ENCODE peak calls at places on chromosomes 7 and 10, in six cellular contexts. One of them, this sample, is unnamed.

GRCh38 chr7:27295236-27295635 is 52.6 kb downstream of the EVX1 start:
- DNase-seq in GM12891: no peak
- DNase-seq in GM12878: no peak
- DNase-seq in HepG2: no peak
- DNase-seq in H1: no peak
- DNase-seq in K562: no peak
- DNase-seq in this sample: no peak

GRCh38 chr10:74786126-74786525 is 40.3 kb upstream of the KAT6B start:
- DNase-seq in GM12891: no peak
- DNase-seq in GM12878: no peak
- DNase-seq in HepG2: no peak
- DNase-seq in H1: no peak
- DNase-seq in K562: no peak
- DNase-seq in this sample: no peak

GRCh38 chr10:133334495-133335237 is 2.0 kb downstream of the CALY start:
- DNase-seq in GM12891: no peak
- DNase-seq in GM12878: no peak
- DNase-seq in HepG2: no peak
- DNase-seq in H1: peak
- DNase-seq in K562: no peak
- DNase-seq in this sample: no peak

GRCh38 chr10:110779489-110779888 is 92.2 kb upstream of the PDCD4 start:
- DNase-seq in GM12891: no peak
- DNase-seq in GM12878: no peak
- DNase-seq in HepG2: no peak
- DNase-seq in H1: no peak
- DNase-seq in K562: no peak
- DNase-seq in this sample: no peak

GRCh38 chr7:116670409-116671036 is 1.5 kb upstream of the MET start:
- DNase-seq in GM12891: no peak
- DNase-seq in GM12878: no peak
- DNase-seq in HepG2: peak
- DNase-seq in H1: no peak
- DNase-seq in K562: no peak
- DNase-seq in this sample: no peak

GRCh38 chr7:97016392-97017196 is 8.0 kb downstream of the DLX5 start:
- DNase-seq in GM12891: no peak
- DNase-seq in GM12878: no peak
- DNase-seq in HepG2: peak
- DNase-seq in H1: peak
- DNase-seq in K562: no peak
- DNase-seq in this sample: no peak

GRCh38 chr7:29510028-29510427 is 53.6 kb upstream of the PRR15 start:
- DNase-seq in GM12891: no peak
- DNase-seq in GM12878: no peak
- DNase-seq in HepG2: no peak
- DNase-seq in H1: no peak
- DNase-seq in K562: no peak
- DNase-seq in this sample: no peak

GRCh38 chr7:100080895-100081534 is 508 bp downstream of the ZNF3 start:
- DNase-seq in GM12891: no peak
- DNase-seq in GM12878: no peak
- DNase-seq in HepG2: peak
- DNase-seq in H1: no peak
- DNase-seq in K562: no peak
- DNase-seq in this sample: no peak

GRCh38 chr10:24681476-24682088 is 42.1 kb downstream of the ARHGAP21 start:
- DNase-seq in GM12891: no peak
- DNase-seq in GM12878: no peak
- DNase-seq in HepG2: peak
- DNase-seq in H1: no peak
- DNase-seq in K562: no peak
- DNase-seq in this sample: no peak

GRCh38 chr7:102897211-102897621 is 15.6 kb upstream of the LRRC17 start:
- DNase-seq in GM12891: no peak
- DNase-seq in GM12878: no peak
- DNase-seq in HepG2: no peak
- DNase-seq in H1: no peak
- DNase-seq in K562: no peak
- DNase-seq in this sample: no peak

GRCh38 chr7:28180031-28180363 is 598 bp downstream of the JAZF1 start:
- DNase-seq in GM12891: no peak
- DNase-seq in GM12878: no peak
- DNase-seq in HepG2: no peak
- DNase-seq in H1: peak
- DNase-seq in K562: peak
- DNase-seq in this sample: no peak

GRCh38 chr10:31484407-31485135 is 165.6 kb downstream of the ZEB1 start:
- DNase-seq in GM12891: no peak
- DNase-seq in GM12878: no peak
- DNase-seq in HepG2: no peak
- DNase-seq in H1: no peak
- DNase-seq in K562: no peak
- DNase-seq in this sample: no peak

GRCh38 chr7:51481421-51481820 is 164.8 kb upstream of the COBL start:
- DNase-seq in GM12891: no peak
- DNase-seq in GM12878: no peak
- DNase-seq in HepG2: peak
- DNase-seq in H1: no peak
- DNase-seq in K562: no peak
- DNase-seq in this sample: no peak

GRCh38 chr7:98774893-98775292 is 94.9 kb downstream of the TMEM130 start:
- DNase-seq in GM12891: no peak
- DNase-seq in GM12878: no peak
- DNase-seq in HepG2: no peak
- DNase-seq in H1: no peak
- DNase-seq in K562: no peak
- DNase-seq in this sample: no peak

GRCh38 chr7:148303295-148304013 is 287.1 kb upstream of the C7orf33 start:
- DNase-seq in GM12891: no peak
- DNase-seq in GM12878: no peak
- DNase-seq in HepG2: no peak
- DNase-seq in H1: no peak
- DNase-seq in K562: no peak
- DNase-seq in this sample: no peak

GRCh38 chr10:118504044-118504944 is 91.2 kb downstream of the PRLHR start:
- DNase-seq in GM12891: no peak
- DNase-seq in GM12878: no peak
- DNase-seq in HepG2: no peak
- DNase-seq in H1: no peak
- DNase-seq in K562: peak
- DNase-seq in this sample: no peak

GRCh38 chr10:59470570-59470969 is 108.2 kb upstream of the FAM13C start:
- DNase-seq in GM12891: no peak
- DNase-seq in GM12878: no peak
- DNase-seq in HepG2: no peak
- DNase-seq in H1: peak
- DNase-seq in K562: no peak
- DNase-seq in this sample: no peak

GRCh38 chr10:43944742-43945730 is 296.4 kb upstream of the ZNF32 start:
- DNase-seq in GM12891: no peak
- DNase-seq in GM12878: no peak
- DNase-seq in HepG2: no peak
- DNase-seq in H1: peak
- DNase-seq in K562: no peak
- DNase-seq in this sample: no peak

GRCh38 chr10:88926484-88927249 is 25.9 kb downstream of the ACTA2 start:
- DNase-seq in GM12891: no peak
- DNase-seq in GM12878: no peak
- DNase-seq in HepG2: no peak
- DNase-seq in H1: no peak
- DNase-seq in K562: no peak
- DNase-seq in this sample: no peak

GRCh38 chr10:64365663-64366062 is 844.5 kb downstream of the REEP3 start:
- DNase-seq in GM12891: no peak
- DNase-seq in GM12878: no peak
- DNase-seq in HepG2: no peak
- DNase-seq in H1: no peak
- DNase-seq in K562: no peak
- DNase-seq in this sample: no peak

GRCh38 chr7:151128144-151128543 is 39.4 kb downstream of the GBX1 start:
- DNase-seq in GM12891: no peak
- DNase-seq in GM12878: no peak
- DNase-seq in HepG2: no peak
- DNase-seq in H1: no peak
- DNase-seq in K562: no peak
- DNase-seq in this sample: no peak

GRCh38 chr7:47669178-47669878 is 87.4 kb upstream of the TNS3 start:
- DNase-seq in GM12891: peak
- DNase-seq in GM12878: peak
- DNase-seq in HepG2: peak
- DNase-seq in H1: no peak
- DNase-seq in K562: no peak
- DNase-seq in this sample: peak

GRCh38 chr7:100867796-100868485 is 754 bp downstream of the TRIP6 start:
- DNase-seq in GM12891: no peak
- DNase-seq in GM12878: no peak
- DNase-seq in HepG2: no peak
- DNase-seq in H1: peak
- DNase-seq in K562: peak
- DNase-seq in this sample: no peak

GRCh38 chr10:125694874-125695273 is 11.9 kb upstream of the TEX36 start:
- DNase-seq in GM12891: no peak
- DNase-seq in GM12878: no peak
- DNase-seq in HepG2: no peak
- DNase-seq in H1: no peak
- DNase-seq in K562: no peak
- DNase-seq in this sample: no peak

GRCh38 chr7:99030951-99031350 is 113.0 kb downstream of the SMURF1 start:
- DNase-seq in GM12891: no peak
- DNase-seq in GM12878: no peak
- DNase-seq in HepG2: no peak
- DNase-seq in H1: no peak
- DNase-seq in K562: no peak
- DNase-seq in this sample: no peak

GRCh38 chr7:134662166-134662870 is 15.7 kb downstream of the BPGM start:
- DNase-seq in GM12891: no peak
- DNase-seq in GM12878: no peak
- DNase-seq in HepG2: no peak
- DNase-seq in H1: no peak
- DNase-seq in K562: no peak
- DNase-seq in this sample: no peak

GRCh38 chr10:52351911-52352310 is 37.8 kb downstream of the DKK1 start:
- DNase-seq in GM12891: no peak
- DNase-seq in GM12878: no peak
- DNase-seq in HepG2: no peak
- DNase-seq in H1: no peak
- DNase-seq in K562: no peak
- DNase-seq in this sample: no peak

GRCh38 chr7:151247016-151247580 is 1.4 kb downstream of the SMARCD3 start:
- DNase-seq in GM12891: no peak
- DNase-seq in GM12878: no peak
- DNase-seq in HepG2: no peak
- DNase-seq in H1: peak
- DNase-seq in K562: no peak
- DNase-seq in this sample: no peak

GRCh38 chr10:80136134-80136571 is 3.6 kb downstream of the PLAC9 start:
- DNase-seq in GM12891: no peak
- DNase-seq in GM12878: no peak
- DNase-seq in HepG2: no peak
- DNase-seq in H1: no peak
- DNase-seq in K562: no peak
- DNase-seq in this sample: no peak

GRCh38 chr10:116026315-116026714 is 246.7 kb downstream of the GFRA1 start:
- DNase-seq in GM12891: no peak
- DNase-seq in GM12878: no peak
- DNase-seq in HepG2: peak
- DNase-seq in H1: no peak
- DNase-seq in K562: no peak
- DNase-seq in this sample: no peak

GRCh38 chr7:5831196-5831595 is 49.4 kb upstream of the OCM start:
- DNase-seq in GM12891: no peak
- DNase-seq in GM12878: no peak
- DNase-seq in HepG2: no peak
- DNase-seq in H1: no peak
- DNase-seq in K562: no peak
- DNase-seq in this sample: no peak

GRCh38 chr7:48253020-48253419 is 81.8 kb downstream of the ABCA13 start:
- DNase-seq in GM12891: no peak
- DNase-seq in GM12878: no peak
- DNase-seq in HepG2: no peak
- DNase-seq in H1: no peak
- DNase-seq in K562: no peak
- DNase-seq in this sample: no peak

GRCh38 chr7:93352881-93353280 is 120.7 kb downstream of the VPS50 start:
- DNase-seq in GM12891: no peak
- DNase-seq in GM12878: no peak
- DNase-seq in HepG2: no peak
- DNase-seq in H1: no peak
- DNase-seq in K562: no peak
- DNase-seq in this sample: no peak
- TF ChIP-seq TAF1 in GM12891: no peak
- TF ChIP-seq TAF1 in GM12878: no peak
- TF ChIP-seq TAF1 in HepG2: no peak
- TF ChIP-seq TAF1 in H1: no peak
- TF ChIP-seq TAF1 in K562: no peak
- TF ChIP-seq TAF1 in this sample: no peak

DNA sequence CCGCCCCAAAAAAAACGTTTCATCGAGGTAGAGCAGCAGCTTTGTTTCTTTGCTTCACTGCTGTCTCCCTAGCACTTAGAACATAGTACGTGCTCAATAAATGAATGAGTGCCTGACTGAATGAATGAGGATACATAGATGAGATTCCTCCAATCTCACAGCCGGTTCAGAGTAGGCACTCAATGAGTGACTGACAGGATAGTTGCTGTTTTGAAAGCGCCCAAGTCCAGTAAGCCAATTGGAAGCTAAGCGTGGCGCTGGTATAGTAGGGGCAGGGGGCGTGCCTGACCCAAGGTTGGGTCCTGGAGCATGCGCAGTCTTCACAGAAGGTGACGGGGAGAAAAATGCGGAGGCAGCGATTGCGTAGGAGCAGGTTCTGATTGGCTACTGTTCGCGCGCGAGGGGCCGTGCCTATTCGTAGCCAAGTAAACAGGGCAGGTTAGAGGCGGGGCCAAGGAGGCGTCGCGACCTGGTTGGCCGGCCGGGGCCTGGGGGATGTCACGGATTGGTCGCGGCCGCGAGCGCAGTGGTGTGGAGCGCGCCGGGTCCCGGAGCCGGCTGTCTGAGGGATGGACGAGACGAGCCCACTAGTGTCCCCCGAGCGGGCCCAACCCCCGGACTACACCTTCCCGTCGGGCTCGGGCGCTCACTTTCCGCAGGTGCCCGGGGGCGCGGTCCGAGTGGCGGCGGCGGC is at the start of gene PI4K2A:
- DNase-seq in GM12891: peak
- DNase-seq in GM12878: peak
- DNase-seq in HepG2: peak
- DNase-seq in H1: peak
- DNase-seq in K562: peak
- DNase-seq in this sample: peak
- TF ChIP-seq POLR2A in GM12891: no peak
- TF ChIP-seq POLR2A in GM12878: peak
- TF ChIP-seq POLR2A in HepG2: peak
- TF ChIP-seq POLR2A in H1: peak
- TF ChIP-seq POLR2A in K562: peak
- TF ChIP-seq POLR2A in this sample: peak

GRCh38 chr10:593901-594457 is 95.5 kb downstream of the DIP2C start:
- DNase-seq in GM12891: no peak
- DNase-seq in GM12878: no peak
- DNase-seq in HepG2: no peak
- DNase-seq in H1: no peak
- DNase-seq in K562: no peak
- DNase-seq in this sample: no peak
- TF ChIP-seq POLR2AphosphoS5 in GM12891: no peak
- TF ChIP-seq POLR2AphosphoS5 in GM12878: no peak
- TF ChIP-seq POLR2AphosphoS5 in HepG2: no peak
- TF ChIP-seq POLR2AphosphoS5 in H1: no peak
- TF ChIP-seq POLR2AphosphoS5 in K562: no peak
- TF ChIP-seq POLR2AphosphoS5 in this sample: no peak

GRCh38 chr10:76080406-76080805 is 649.0 kb downstream of the LRMDA start:
- DNase-seq in GM12891: no peak
- DNase-seq in GM12878: no peak
- DNase-seq in HepG2: no peak
- DNase-seq in H1: no peak
- DNase-seq in K562: no peak
- DNase-seq in this sample: no peak
- TF ChIP-seq TAF1 in GM12891: no peak
- TF ChIP-seq TAF1 in GM12878: no peak
- TF ChIP-seq TAF1 in HepG2: no peak
- TF ChIP-seq TAF1 in H1: no peak
- TF ChIP-seq TAF1 in K562: no peak
- TF ChIP-seq TAF1 in this sample: no peak

This sample was measured in GM12892.